ENCODE peak calls at places on chromosomes 2 and 18, in nine cellular contexts. Q, F, I, J, Z, B, W, S and C are unnamed samples.
A peak's percentile ranks its signal among the peaks of the same experiment; 100 is the strongest.

GRCh38 chr2:218229851-218230250 is 12.9 kb downstream of the ARPC2 start:
- DNase-seq in S (no peak), F (no peak), W (peak; percentile 40), B (no peak), I (no peak), Z (no peak), J (no peak), Q (no peak), C (peak; percentile 50)

GRCh38 chr18:34222396-34223163 is 2.1 kb downstream of the NOL4 start:
- DNase-seq in S (no peak), Z (peak; percentile 21), W (no peak), B (peak; percentile 19), F (peak; percentile 79), I (peak; percentile 24), Q (no peak), J (no peak), C (no peak)

GRCh38 chr2:219665926-219666325 is 38.5 kb downstream of the SLC4A3 start:
- DNase-seq in S (no peak), I (no peak), J (no peak), Q (no peak), B (no peak), F (no peak), W (no peak), Z (no peak), C (no peak)

GRCh38 chr2:20179755-20180594 is 45.0 kb downstream of the SDC1 start:
- DNase-seq in Z (no peak), J (peak; percentile 88), F (peak; percentile 73), W (peak; percentile 91), S (no peak), Q (no peak), I (no peak), B (peak; percentile 13), C (no peak)

GRCh38 chr18:46199515-46200147 is 95.4 kb downstream of the HAUS1 start:
- DNase-seq in B (no peak), Z (no peak), S (no peak), J (peak; percentile 62), I (no peak), W (no peak), Q (no peak), F (peak; percentile 37), C (no peak)

GRCh38 chr2:112151701-112152440 is 13.7 kb downstream of the FBLN7 start:
- DNase-seq in S (no peak), W (no peak), B (no peak), F (no peak), Q (no peak), J (no peak), I (no peak), Z (no peak), C (no peak)

GRCh38 chr18:74064510-74064909 is 83.1 kb downstream of the FBXO15 start:
- DNase-seq in J (no peak), I (no peak), W (no peak), F (no peak), Q (no peak), Z (no peak), S (no peak), B (no peak), C (no peak)

GRCh38 chr18:55097406-55098170 is 138.3 kb upstream of the CCDC68 start:
- DNase-seq in Q (no peak), S (no peak), W (no peak), B (no peak), I (no peak), F (no peak), Z (no peak), J (no peak), C (no peak)

DNA sequence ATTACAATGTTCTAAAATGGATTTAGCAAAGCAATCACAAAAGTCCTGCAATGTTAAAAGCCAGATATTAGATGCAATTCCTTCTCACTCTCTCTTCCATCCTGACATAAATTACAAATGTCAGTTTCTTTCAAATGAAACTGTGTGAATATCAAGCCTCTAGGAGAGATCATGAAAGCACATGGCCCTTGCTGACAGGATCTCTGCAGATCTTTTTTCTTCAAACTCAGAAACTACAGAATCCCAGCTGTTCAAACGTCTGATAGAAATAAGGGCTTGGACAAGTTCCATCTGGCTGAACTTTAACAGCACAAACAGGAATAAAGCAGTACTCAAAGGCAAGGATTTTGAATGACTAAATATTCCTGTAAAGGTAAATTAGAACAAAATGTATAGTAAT is 47.6 kb downstream of the PDE1A start:
- DNase-seq in F (no peak), Q (no peak), J (no peak), I (no peak), Z (no peak), W (no peak), B (no peak), S (no peak), C (no peak)
- TF ChIP-seq CTCF in F (no peak), Q (no peak), J (no peak), I (no peak), Z (no peak), W (no peak), B (no peak), S (no peak), C (no peak)

GRCh38 chr2:47897191-47897955 is 8.9 kb downstream of the FBXO11 start:
- DNase-seq in Z (no peak), I (no peak), J (no peak), F (no peak), S (no peak), W (no peak), Q (no peak), B (no peak), C (no peak)

GRCh38 chr2:47899915-47900314 is 6.4 kb downstream of the FBXO11 start:
- DNase-seq in B (no peak), W (no peak), F (peak; percentile 7), Q (no peak), S (no peak), Z (no peak), J (no peak), I (no peak), C (peak; percentile 33)

GRCh38 chr2:47898089-47898731 is 8.1 kb downstream of the FBXO11 start:
- DNase-seq in S (no peak), B (no peak), F (no peak), W (no peak), Z (no peak), I (no peak), Q (no peak), J (no peak), C (no peak)

GRCh38 chr2:47893771-47894170 is 12.5 kb downstream of the FBXO11 start:
- DNase-seq in I (no peak), Q (no peak), J (no peak), F (no peak), B (no peak), S (no peak), Z (no peak), W (no peak), C (no peak)

GRCh38 chr2:47896450-47896968 is 9.8 kb downstream of the FBXO11 start:
- DNase-seq in S (no peak), B (no peak), J (no peak), I (no peak), Z (no peak), F (no peak), Q (no peak), W (no peak), C (no peak)
- H3K4me3 ChIP-seq in S (peak overlapping the region; percentile 37), B (no peak overlapping the region), J (no peak overlapping the region), I (no peak overlapping the region), Z (no peak overlapping the region), F (no peak overlapping the region), Q (no peak overlapping the region), W (no peak overlapping the region), C (no peak overlapping the region)

GRCh38 chr2:231392431-231393148 is 2.9 kb upstream of the B3GNT7 start:
- DNase-seq in W (no peak), J (no peak), I (no peak), Q (no peak), F (no peak), S (no peak), Z (no peak), B (no peak), C (no peak)

GRCh38 chr2:231395188-231396057 is at the start of gene B3GNT7:
- DNase-seq in I (no peak), F (peak; percentile 77), Z (no peak), J (no peak), B (no peak), W (peak; percentile 68), Q (no peak), S (no peak), C (no peak)

GRCh38 chr2:231394201-231395141 is 1.0 kb upstream of the B3GNT7 start:
- DNase-seq in I (no peak), F (peak; percentile 86), S (peak; percentile 87), Z (no peak), J (peak; percentile 59), B (no peak), Q (no peak), W (no peak), C (no peak)

GRCh38 chr2:231391981-231392380 is 3.5 kb upstream of the B3GNT7 start:
- DNase-seq in I (no peak), S (no peak), Q (no peak), J (no peak), Z (no peak), W (no peak), B (no peak), F (no peak), C (no peak)

DNA sequence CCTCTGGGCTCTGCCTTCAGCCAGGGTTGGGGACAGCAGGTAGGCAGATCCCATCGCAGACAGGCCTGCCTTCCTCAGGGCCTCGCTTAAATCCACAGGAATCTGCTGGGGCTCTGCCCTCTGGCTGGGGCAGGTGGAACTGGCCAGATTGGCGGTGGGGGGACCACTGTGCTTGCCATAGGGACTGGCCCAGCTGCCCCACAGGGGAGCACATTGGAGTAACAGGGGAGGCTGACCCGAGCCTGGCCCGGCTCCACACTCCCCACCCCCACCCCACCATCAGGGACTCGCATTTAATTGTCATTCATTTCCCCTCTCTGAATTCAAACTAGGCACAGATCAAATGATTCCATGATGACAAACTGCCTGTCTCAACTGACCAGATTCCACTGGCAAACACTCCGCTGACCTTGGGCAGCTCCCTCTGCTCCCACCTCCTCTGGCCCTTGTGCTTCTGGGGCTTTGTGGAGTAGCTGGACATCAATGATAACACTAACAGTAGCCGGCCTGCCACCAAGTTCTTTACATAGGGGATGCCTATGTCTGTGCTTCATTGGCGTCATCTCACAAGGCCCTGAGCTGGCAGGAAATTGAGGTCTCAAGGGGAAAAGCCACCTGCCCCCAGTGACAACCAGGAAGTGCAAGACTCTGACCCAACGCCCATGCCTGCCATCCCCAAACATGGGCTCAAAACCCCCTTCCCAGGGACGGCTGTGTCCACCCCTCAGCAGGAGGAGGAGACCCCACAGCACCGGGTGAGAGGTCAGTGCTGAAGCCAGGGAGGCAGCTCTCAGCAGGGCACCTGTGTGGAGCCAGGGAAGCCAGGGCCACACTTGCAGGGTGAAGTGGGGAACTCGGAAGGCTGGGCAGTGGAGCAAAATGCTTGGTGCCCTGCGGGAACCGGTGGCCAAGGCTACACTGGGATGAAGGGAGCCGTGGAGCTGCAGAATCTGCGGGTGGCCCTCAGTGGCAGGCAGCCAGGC is 2.1 kb upstream of the B3GNT7 start:
- DNase-seq in S (peak; percentile 67), Z (no peak), B (peak; percentile 70), W (no peak), F (peak; percentile 83), Q (no peak), J (peak; percentile 47), I (no peak), C (no peak)
- TF ChIP-seq CTCF in S (peak; percentile 18), Z (peak; percentile 22), B (peak; percentile 30), W (no peak), F (peak; percentile 55), Q (no peak), J (peak; percentile 56), I (no peak), C (no peak)

DNA sequence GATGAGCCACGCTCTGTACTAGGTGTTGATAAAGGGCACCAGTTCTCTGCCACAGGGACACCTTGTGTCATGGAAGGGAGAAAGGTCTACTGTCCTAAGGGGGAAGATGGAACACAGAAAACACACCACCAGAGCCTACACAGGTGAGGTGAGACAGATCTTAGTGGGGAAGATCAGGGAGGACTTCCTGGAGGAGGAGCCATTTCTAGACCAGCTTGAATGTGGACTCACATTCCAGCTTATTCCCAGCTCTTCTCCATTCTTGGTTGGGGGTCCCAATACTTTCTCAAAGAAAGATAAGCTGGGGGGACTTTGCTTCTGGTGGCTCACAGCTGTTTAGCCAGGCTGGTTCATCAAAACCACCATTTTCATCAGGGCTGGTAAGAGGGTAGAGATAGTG is 36.2 kb downstream of the EMX1 start:
- DNase-seq in W (no peak), Q (no peak), B (no peak), I (no peak), J (no peak), S (no peak), F (no peak), Z (no peak), C (no peak)
- H3K4me3 ChIP-seq in W (no peak overlapping the region), Q (no peak overlapping the region), B (no peak overlapping the region), I (no peak overlapping the region), J (no peak overlapping the region), S (no peak overlapping the region), F (no peak overlapping the region), Z (no peak overlapping the region), C (no peak overlapping the region)